ENCODE peak calls at places on chromosomes 11 and 22, in five cellular contexts. C is cardiac muscle cell, X is adrenal gland, Y is PC-3, O is body of pancreas. U is an unnamed sample.

GRCh38 chr11:1202776-1203504 is 19.9 kb upstream of the MUC5B start:
- DNase-seq in Y (peak; percentile 76), C (peak; percentile 68), O (peak; percentile 75), X (peak; percentile 62), U (peak; percentile 49)

GRCh38 chr11:47980093-47980906 is at the start of gene PTPRJ:
- DNase-seq in C (peak; percentile 88), O (peak; percentile 75), Y (peak; percentile 49), X (peak; percentile 37), U (peak; percentile 50)

GRCh38 chr22:19942886-19943664 is 1.5 kb upstream of the TXNRD2 start:
- DNase-seq in C (peak; percentile 29), O (peak; percentile 55), Y (peak; percentile 28), X (peak; percentile 67), U (no peak)

GRCh38 chr11:78595431-78596130 is 20.9 kb upstream of the NARS2 start:
- DNase-seq in X (no peak), Y (no peak), C (no peak), O (no peak), U (no peak)

GRCh38 chr11:132114185-132114584 is 743.8 kb downstream of the NTM start:
- DNase-seq in O (peak; percentile 46), X (peak; percentile 44), Y (peak; percentile 55), C (peak; percentile 72), U (no peak)

GRCh38 chr22:27810566-27810965 is 9.0 kb upstream of the MN1 start:
- DNase-seq in X (no peak), Y (peak; percentile 7), O (peak; percentile 59), C (no peak), U (peak; percentile 62)

GRCh38 chr11:94151903-94152677 is 23.4 kb downstream of the PANX1 start:
- DNase-seq in O (no peak), Y (peak; percentile 96), X (peak; percentile 71), C (no peak), U (no peak)

GRCh38 chr11:133020321-133020720 is 512.0 kb downstream of the OPCML start:
- DNase-seq in O (no peak), C (no peak), X (no peak), Y (no peak), U (no peak)

GRCh38 chr11:76186776-76187279 is 19.5 kb downstream of the WNT11 start:
- DNase-seq in O (peak; percentile 52), Y (no peak), X (peak; percentile 63), C (peak; percentile 36), U (no peak)

GRCh38 chr11:76176463-76176862 is 29.8 kb downstream of the WNT11 start:
- DNase-seq in Y (no peak), X (no peak), O (no peak), C (no peak), U (no peak)

GRCh38 chr22:40955516-40955915 is 4.3 kb downstream of the RBX1 start:
- DNase-seq in O (no peak), Y (no peak), X (no peak), C (no peak), U (no peak)

GRCh38 chr22:48941903-48942625 is 885.6 kb downstream of the BRD1 start:
- DNase-seq in X (no peak), O (no peak), Y (no peak), C (no peak), U (no peak)

GRCh38 chr11:103920449-103920848 is 116.0 kb upstream of the DDI1 start:
- DNase-seq in Y (no peak), O (no peak), C (no peak), X (no peak), U (no peak)

GRCh38 chr11:13461291-13461690 is 1.7 kb downstream of the BTBD10 start:
- DNase-seq in Y (no peak), O (no peak), X (no peak), C (no peak), U (no peak)

GRCh38 chr11:65599216-65599954 is 3.8 kb upstream of the KCNK7 start:
- DNase-seq in Y (no peak), C (no peak), O (no peak), X (no peak), U (no peak)

GRCh38 chr11:93525601-93526000 is 17.6 kb downstream of the SMCO4 start:
- DNase-seq in C (no peak), X (peak; percentile 76), O (no peak), Y (no peak), U (no peak)

GRCh38 chr11:64226507-64227051 is 505 bp downstream of the NUDT22 start:
- DNase-seq in O (peak; percentile 76), Y (peak; percentile 47), X (peak; percentile 65), C (no peak), U (peak; percentile 60)

GRCh38 chr11:97428247-97428646 is 1038.4 kb downstream of the JRKL start:
- DNase-seq in X (no peak), C (no peak), Y (no peak), O (no peak), U (no peak)

GRCh38 chr11:36333897-36334296 is 37.8 kb downstream of the PRR5L start:
- DNase-seq in O (no peak), Y (peak; percentile 40), C (no peak), X (peak; percentile 10), U (no peak)

GRCh38 chr11:1388763-1389102 is 1.0 kb upstream of the BRSK2 start:
- DNase-seq in C (peak; percentile 21), Y (no peak), X (no peak), O (no peak), U (no peak)

GRCh38 chr11:62392944-62393628 is 25.7 kb upstream of the SCGB1A1 start:
- DNase-seq in X (no peak), C (no peak), O (no peak), Y (peak; percentile 93), U (no peak)

GRCh38 chr11:3000032-3000961 is 8.2 kb upstream of the NAP1L4 start:
- DNase-seq in O (peak; percentile 90), Y (no peak), C (peak; percentile 68), X (peak; percentile 47), U (peak; percentile 79)

GRCh38 chr11:66701432-66702240 is 23.9 kb upstream of the RBM4B start:
- DNase-seq in O (peak; percentile 61), C (peak; percentile 58), X (peak; percentile 74), Y (no peak), U (no peak)

GRCh38 chr22:49499433-49500075 is 328.1 kb downstream of the BRD1 start:
- DNase-seq in O (no peak), Y (no peak), C (no peak), X (no peak), U (no peak)

GRCh38 chr11:76629133-76629852 is 41.3 kb downstream of the LRRC32 start:
- DNase-seq in Y (no peak), C (no peak), O (peak; percentile 19), X (peak; percentile 68), U (peak; percentile 38)

GRCh38 chr22:35967046-35967397 is 61.6 kb downstream of the RBFOX2 start:
- DNase-seq in X (no peak), Y (no peak), O (no peak), C (no peak), U (no peak)

GRCh38 chr22:35959121-35959800 is 69.4 kb downstream of the RBFOX2 start:
- DNase-seq in C (no peak), X (no peak), Y (no peak), O (no peak), U (no peak)

GRCh38 chr22:35961480-35961902 is 67.1 kb downstream of the RBFOX2 start:
- DNase-seq in O (no peak), Y (no peak), X (peak; percentile 16), C (peak; percentile 45), U (peak; percentile 20)

GRCh38 chr22:35966314-35967045 is 62.1 kb downstream of the RBFOX2 start:
- DNase-seq in C (no peak), O (no peak), Y (peak; percentile 41), X (no peak), U (no peak)

GRCh38 chr22:35963237-35963810 is 65.3 kb downstream of the RBFOX2 start:
- DNase-seq in X (no peak), C (no peak), O (no peak), Y (no peak), U (no peak)
- H3K4me1 ChIP-seq in X (peaks cover 68% of the 10 kb centered on the region), C (peaks cover 9% of the 10 kb centered on the region), O (peaks cover 15% of the 10 kb centered on the region), Y (peaks cover 10% of the 10 kb centered on the region), U (peaks cover 64% of the 10 kb centered on the region)

GRCh38 chr11:44565008-44565745 is at the start of gene CD82:
- DNase-seq in O (peak; percentile 100), X (peak; percentile 100), C (peak; percentile 100), Y (peak; percentile 96), U (peak; percentile 100)
- TF ChIP-seq CTCF in O (peak; percentile 40), X (peak; percentile 44), C (peak; percentile 4), Y (no peak), U (peak; percentile 54)

GRCh38 chr22:43288807-43289417 is 54.3 kb downstream of the SCUBE1 start:
- DNase-seq in X (no peak), O (no peak), C (no peak), Y (no peak), U (no peak)
- H3K4me3 ChIP-seq in X (peak overlapping the region; percentile 1), O (no peak overlapping the region), C (no peak overlapping the region), Y (no peak overlapping the region), U (peak overlapping the region; percentile 46)

DNA sequence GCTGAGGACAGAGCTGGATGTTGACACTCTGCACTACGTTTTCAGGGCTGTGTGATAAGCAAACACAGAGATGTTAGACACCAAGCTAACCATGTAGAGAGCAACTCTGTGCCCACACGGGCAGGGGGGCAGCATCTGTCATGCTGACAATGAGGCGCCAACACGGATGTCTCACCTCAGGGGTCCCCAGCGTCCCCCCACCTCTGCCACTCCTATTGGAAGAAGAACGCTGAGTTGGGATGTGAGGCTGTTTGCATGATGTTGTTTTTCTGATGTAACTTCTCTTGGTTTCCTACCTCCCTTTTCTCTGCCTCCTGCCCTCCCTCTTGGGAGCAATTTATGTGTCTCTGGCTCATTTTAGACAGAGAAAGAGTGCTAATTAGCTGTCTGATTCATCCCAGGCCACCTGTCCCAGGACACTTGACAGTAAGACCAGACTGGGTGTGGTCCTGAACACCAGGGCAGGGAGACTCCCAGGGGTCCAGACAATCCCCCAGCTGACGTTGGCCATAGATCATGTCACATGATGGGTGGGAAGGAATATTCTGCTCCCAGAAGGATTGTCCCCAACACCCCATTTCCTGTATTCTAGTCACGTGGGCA is 89.2 kb upstream of the NCAM1 start:
- DNase-seq in C (no peak), O (no peak), Y (no peak), X (no peak), U (no peak)
- H3K4me1 ChIP-seq in C (no peaks in the 10 kb centered on the region), O (no peaks in the 10 kb centered on the region), Y (no peaks in the 10 kb centered on the region), X (no peaks in the 10 kb centered on the region), U (no peaks in the 10 kb centered on the region)

DNA sequence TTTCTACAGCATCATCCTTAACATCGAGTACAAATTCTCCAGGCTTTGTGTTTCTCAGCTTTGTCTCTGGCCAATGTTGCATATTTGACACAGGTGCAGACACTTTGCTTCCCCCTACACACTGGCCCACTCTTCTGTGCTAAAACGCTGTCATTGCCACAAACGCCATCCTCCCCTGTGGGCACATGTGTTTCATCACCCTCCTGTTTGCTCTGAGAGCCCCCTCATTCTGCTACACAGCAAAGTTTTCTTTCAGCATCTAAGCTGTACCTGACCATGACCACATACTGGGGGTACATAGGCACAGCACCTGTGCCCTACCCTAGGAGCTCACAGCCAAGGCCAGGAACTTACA is 8.0 kb upstream of the IGLL5 start:
- DNase-seq in Y (no peak), O (no peak), C (no peak), X (no peak), U (no peak)
- TF ChIP-seq CTCF in Y (no peak), O (no peak), C (no peak), X (no peak), U (no peak)

GRCh38 chr11:59208956-59209355 is 3.8 kb downstream of the MPEG1 start:
- DNase-seq in C (no peak), Y (no peak), X (no peak), O (no peak), U (no peak)
- H3K4me3 ChIP-seq in C (no peak overlapping the region), Y (no peak overlapping the region), X (peak overlapping the region; percentile 3), O (no peak overlapping the region), U (peak overlapping the region; percentile 48)

GRCh38 chr22:43817402-43817801 is 5.3 kb upstream of the EFCAB6 start:
- DNase-seq in Y (no peak), C (no peak), O (no peak), X (no peak), U (no peak)
- H3K4me1 ChIP-seq in Y (peaks cover 11% of the 10 kb centered on the region), C (peaks cover 7% of the 10 kb centered on the region), O (peaks cover 9% of the 10 kb centered on the region), X (peaks cover 9% of the 10 kb centered on the region), U (peaks cover 14% of the 10 kb centered on the region)

GRCh38 chr11:43937434-43938411 is 4.7 kb upstream of the C11orf96 start:
- DNase-seq in C (no peak), X (peak; percentile 63), O (no peak), Y (peak; percentile 63), U (no peak)
- TF ChIP-seq CTCF in C (peak; percentile 37), X (peak; percentile 10), O (no peak), Y (peak; percentile 14), U (no peak)

U was measured in left ventricle myocardium inferior.